ENCODE peak calls at places on chromosome 3, in seven cellular contexts. One of them, this sample, is unnamed.

GRCh38 chr3:70980646-70981031 is 602.9 kb downstream of the FOXP1 start:
- DNase-seq in RWPE1: no peak
- DNase-seq in mucosa of descending colon: no peak
- DNase-seq in fibroblast of mammary gland: no peak
- DNase-seq in HL-60: no peak
- DNase-seq in mesothelial cell of epicardium: no peak
- DNase-seq in type B pancreatic cell: no peak
- DNase-seq in this sample: no peak

GRCh38 chr3:128969993-128970740 is 23.7 kb downstream of the CFAP92 start:
- DNase-seq in RWPE1: peak
- DNase-seq in mucosa of descending colon: peak
- DNase-seq in fibroblast of mammary gland: peak
- DNase-seq in HL-60: peak
- DNase-seq in mesothelial cell of epicardium: peak
- DNase-seq in type B pancreatic cell: no peak
- DNase-seq in this sample: peak

GRCh38 chr3:7205535-7206331 is 344.8 kb downstream of the GRM7 start:
- DNase-seq in RWPE1: no peak
- DNase-seq in mucosa of descending colon: no peak
- DNase-seq in fibroblast of mammary gland: no peak
- DNase-seq in HL-60: no peak
- DNase-seq in mesothelial cell of epicardium: no peak
- DNase-seq in type B pancreatic cell: no peak
- DNase-seq in this sample: no peak

GRCh38 chr3:160686955-160687535 is 10.1 kb downstream of the ARL14 start:
- DNase-seq in RWPE1: no peak
- DNase-seq in mucosa of descending colon: no peak
- DNase-seq in fibroblast of mammary gland: peak
- DNase-seq in HL-60: no peak
- DNase-seq in mesothelial cell of epicardium: no peak
- DNase-seq in type B pancreatic cell: no peak
- DNase-seq in this sample: no peak

GRCh38 chr3:71104090-71104489 is 479.4 kb downstream of the FOXP1 start:
- DNase-seq in RWPE1: no peak
- DNase-seq in mucosa of descending colon: no peak
- DNase-seq in fibroblast of mammary gland: peak
- DNase-seq in HL-60: no peak
- DNase-seq in mesothelial cell of epicardium: no peak
- DNase-seq in type B pancreatic cell: no peak
- DNase-seq in this sample: no peak

GRCh38 chr3:146685050-146685814 is 80.1 kb upstream of the PLSCR5 start:
- DNase-seq in RWPE1: no peak
- DNase-seq in mucosa of descending colon: no peak
- DNase-seq in fibroblast of mammary gland: no peak
- DNase-seq in HL-60: peak
- DNase-seq in mesothelial cell of epicardium: no peak
- DNase-seq in type B pancreatic cell: no peak
- DNase-seq in this sample: no peak

GRCh38 chr3:134621824-134622223 is 29.0 kb downstream of the KY start:
- DNase-seq in RWPE1: no peak
- DNase-seq in mucosa of descending colon: no peak
- DNase-seq in fibroblast of mammary gland: peak
- DNase-seq in HL-60: no peak
- DNase-seq in mesothelial cell of epicardium: no peak
- DNase-seq in type B pancreatic cell: no peak
- DNase-seq in this sample: no peak

GRCh38 chr3:28743843-28744242 is 395.2 kb upstream of the AZI2 start:
- DNase-seq in RWPE1: no peak
- DNase-seq in mucosa of descending colon: peak
- DNase-seq in fibroblast of mammary gland: no peak
- DNase-seq in HL-60: no peak
- DNase-seq in mesothelial cell of epicardium: no peak
- DNase-seq in type B pancreatic cell: no peak
- DNase-seq in this sample: peak

GRCh38 chr3:116390318-116390717 is 55.0 kb downstream of the LSAMP start:
- DNase-seq in RWPE1: no peak
- DNase-seq in mucosa of descending colon: no peak
- DNase-seq in fibroblast of mammary gland: no peak
- DNase-seq in HL-60: no peak
- DNase-seq in mesothelial cell of epicardium: no peak
- DNase-seq in type B pancreatic cell: no peak
- DNase-seq in this sample: no peak

GRCh38 chr3:116393199-116393598 is 52.1 kb downstream of the LSAMP start:
- DNase-seq in RWPE1: no peak
- DNase-seq in mucosa of descending colon: no peak
- DNase-seq in fibroblast of mammary gland: no peak
- DNase-seq in HL-60: no peak
- DNase-seq in mesothelial cell of epicardium: no peak
- DNase-seq in type B pancreatic cell: no peak
- DNase-seq in this sample: no peak

GRCh38 chr3:116391296-116392201 is 53.7 kb downstream of the LSAMP start:
- DNase-seq in RWPE1: no peak
- DNase-seq in mucosa of descending colon: no peak
- DNase-seq in fibroblast of mammary gland: no peak
- DNase-seq in HL-60: no peak
- DNase-seq in mesothelial cell of epicardium: no peak
- DNase-seq in type B pancreatic cell: peak
- DNase-seq in this sample: no peak

GRCh38 chr3:116394365-116394764 is 50.9 kb downstream of the LSAMP start:
- DNase-seq in RWPE1: no peak
- DNase-seq in mucosa of descending colon: no peak
- DNase-seq in fibroblast of mammary gland: peak
- DNase-seq in HL-60: no peak
- DNase-seq in mesothelial cell of epicardium: no peak
- DNase-seq in type B pancreatic cell: no peak
- DNase-seq in this sample: no peak

GRCh38 chr3:116392291-116392690 is 53.0 kb downstream of the LSAMP start:
- DNase-seq in RWPE1: no peak
- DNase-seq in mucosa of descending colon: no peak
- DNase-seq in fibroblast of mammary gland: no peak
- DNase-seq in HL-60: no peak
- DNase-seq in mesothelial cell of epicardium: no peak
- DNase-seq in type B pancreatic cell: no peak
- DNase-seq in this sample: no peak
- TF ChIP-seq CTCF in RWPE1: no peak
- TF ChIP-seq CTCF in mucosa of descending colon: no peak
- TF ChIP-seq CTCF in fibroblast of mammary gland: no peak
- TF ChIP-seq CTCF in HL-60: no peak
- TF ChIP-seq CTCF in mesothelial cell of epicardium: no peak
- TF ChIP-seq CTCF in type B pancreatic cell: no peak
- TF ChIP-seq CTCF in this sample: no peak

GRCh38 chr3:119434703-119435102 is 28.7 kb downstream of the TMEM39A start:
- DNase-seq in RWPE1: no peak
- DNase-seq in mucosa of descending colon: no peak
- DNase-seq in fibroblast of mammary gland: no peak
- DNase-seq in HL-60: no peak
- DNase-seq in mesothelial cell of epicardium: no peak
- DNase-seq in type B pancreatic cell: no peak
- DNase-seq in this sample: no peak
- TF ChIP-seq CTCF in RWPE1: no peak
- TF ChIP-seq CTCF in mucosa of descending colon: no peak
- TF ChIP-seq CTCF in fibroblast of mammary gland: no peak
- TF ChIP-seq CTCF in HL-60: no peak
- TF ChIP-seq CTCF in mesothelial cell of epicardium: no peak
- TF ChIP-seq CTCF in type B pancreatic cell: no peak
- TF ChIP-seq CTCF in this sample: no peak

DNA sequence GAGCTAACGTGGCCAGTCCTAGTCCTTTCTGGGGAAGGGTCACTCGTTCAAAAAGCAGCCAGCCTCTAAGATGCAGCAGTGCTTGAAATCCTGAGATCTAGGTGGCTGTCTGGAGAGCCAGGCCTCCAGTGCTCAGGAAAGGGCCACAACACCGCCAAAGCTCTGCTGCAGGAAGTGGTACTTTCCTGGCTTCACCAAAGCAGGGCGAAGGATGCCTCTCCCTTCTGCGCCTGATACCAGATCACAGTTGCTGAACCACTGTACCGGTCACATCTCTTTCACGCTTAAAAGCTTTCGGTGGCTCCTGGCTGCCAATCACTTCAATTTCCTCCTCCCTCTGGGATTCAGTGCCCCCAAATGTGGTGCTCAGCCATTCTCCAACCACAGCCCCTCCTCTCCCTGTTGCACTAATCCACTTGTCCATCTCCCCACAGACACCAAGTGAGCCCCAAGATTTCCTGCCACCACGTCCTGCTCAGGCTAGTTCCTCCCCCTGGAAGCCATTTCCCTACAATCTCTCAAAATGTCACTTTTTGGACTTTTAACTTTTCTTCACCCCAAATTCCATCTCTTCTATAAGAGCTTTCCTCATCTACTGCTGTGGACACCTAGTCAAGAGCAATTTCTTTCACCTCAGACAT is 103.9 kb upstream of the LPP start:
- DNase-seq in RWPE1: no peak
- DNase-seq in mucosa of descending colon: no peak
- DNase-seq in fibroblast of mammary gland: no peak
- DNase-seq in HL-60: no peak
- DNase-seq in mesothelial cell of epicardium: no peak
- DNase-seq in type B pancreatic cell: no peak
- DNase-seq in this sample: no peak
- TF ChIP-seq CTCF in RWPE1: no peak
- TF ChIP-seq CTCF in mucosa of descending colon: no peak
- TF ChIP-seq CTCF in fibroblast of mammary gland: no peak
- TF ChIP-seq CTCF in HL-60: no peak
- TF ChIP-seq CTCF in mesothelial cell of epicardium: no peak
- TF ChIP-seq CTCF in type B pancreatic cell: no peak
- TF ChIP-seq CTCF in this sample: no peak

GRCh38 chr3:3635109-3635508 is 164.1 kb upstream of the LRRN1 start:
- DNase-seq in RWPE1: no peak
- DNase-seq in mucosa of descending colon: no peak
- DNase-seq in fibroblast of mammary gland: no peak
- DNase-seq in HL-60: no peak
- DNase-seq in mesothelial cell of epicardium: no peak
- DNase-seq in type B pancreatic cell: no peak
- DNase-seq in this sample: no peak
- TF ChIP-seq CTCF in RWPE1: no peak
- TF ChIP-seq CTCF in mucosa of descending colon: no peak
- TF ChIP-seq CTCF in fibroblast of mammary gland: no peak
- TF ChIP-seq CTCF in HL-60: no peak
- TF ChIP-seq CTCF in mesothelial cell of epicardium: no peak
- TF ChIP-seq CTCF in type B pancreatic cell: no peak
- TF ChIP-seq CTCF in this sample: no peak

GRCh38 chr3:183958775-183959174 is 58.9 kb downstream of the ABCC5 start:
- DNase-seq in RWPE1: no peak
- DNase-seq in mucosa of descending colon: peak
- DNase-seq in fibroblast of mammary gland: no peak
- DNase-seq in HL-60: no peak
- DNase-seq in mesothelial cell of epicardium: no peak
- DNase-seq in type B pancreatic cell: no peak
- DNase-seq in this sample: no peak
- TF ChIP-seq CTCF in RWPE1: no peak
- TF ChIP-seq CTCF in mucosa of descending colon: no peak
- TF ChIP-seq CTCF in fibroblast of mammary gland: no peak
- TF ChIP-seq CTCF in HL-60: no peak
- TF ChIP-seq CTCF in mesothelial cell of epicardium: no peak
- TF ChIP-seq CTCF in type B pancreatic cell: no peak
- TF ChIP-seq CTCF in this sample: no peak

GRCh38 chr3:16528111-16528510 is 14.6 kb upstream of the RFTN1 start:
- DNase-seq in RWPE1: no peak
- DNase-seq in mucosa of descending colon: no peak
- DNase-seq in fibroblast of mammary gland: no peak
- DNase-seq in HL-60: no peak
- DNase-seq in mesothelial cell of epicardium: no peak
- DNase-seq in type B pancreatic cell: no peak
- DNase-seq in this sample: no peak

GRCh38 chr3:16533928-16534913 is 20.7 kb upstream of the RFTN1 start:
- DNase-seq in RWPE1: no peak
- DNase-seq in mucosa of descending colon: no peak
- DNase-seq in fibroblast of mammary gland: no peak
- DNase-seq in HL-60: no peak
- DNase-seq in mesothelial cell of epicardium: no peak
- DNase-seq in type B pancreatic cell: no peak
- DNase-seq in this sample: no peak

GRCh38 chr3:16524196-16524595 is 10.7 kb upstream of the RFTN1 start:
- DNase-seq in RWPE1: no peak
- DNase-seq in mucosa of descending colon: no peak
- DNase-seq in fibroblast of mammary gland: no peak
- DNase-seq in HL-60: no peak
- DNase-seq in mesothelial cell of epicardium: no peak
- DNase-seq in type B pancreatic cell: no peak
- DNase-seq in this sample: no peak

GRCh38 chr3:16528581-16528993 is 15.1 kb upstream of the RFTN1 start:
- DNase-seq in RWPE1: no peak
- DNase-seq in mucosa of descending colon: no peak
- DNase-seq in fibroblast of mammary gland: peak
- DNase-seq in HL-60: no peak
- DNase-seq in mesothelial cell of epicardium: no peak
- DNase-seq in type B pancreatic cell: no peak
- DNase-seq in this sample: no peak

DNA sequence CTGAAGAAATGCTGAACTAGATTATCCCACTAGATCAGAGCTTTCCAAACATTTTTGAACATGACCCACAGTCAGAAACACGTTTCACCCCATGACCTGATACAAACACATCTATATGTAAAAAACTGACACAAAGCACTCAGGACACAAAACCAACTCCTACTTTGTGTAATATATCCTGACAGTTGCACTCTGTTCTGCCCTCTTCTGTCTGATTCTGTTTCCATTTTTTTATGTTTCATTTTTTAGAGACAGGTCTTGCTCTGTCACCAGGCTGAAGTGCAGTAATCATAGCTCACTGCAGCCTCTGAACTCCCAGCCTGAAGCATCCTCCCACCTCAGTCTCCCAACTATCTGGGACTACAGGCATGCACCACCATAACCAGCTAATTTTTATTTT is 15.8 kb upstream of the RFTN1 start:
- DNase-seq in RWPE1: no peak
- DNase-seq in mucosa of descending colon: no peak
- DNase-seq in fibroblast of mammary gland: no peak
- DNase-seq in HL-60: no peak
- DNase-seq in mesothelial cell of epicardium: no peak
- DNase-seq in type B pancreatic cell: no peak
- DNase-seq in this sample: no peak
- TF ChIP-seq CTCF in RWPE1: no peak
- TF ChIP-seq CTCF in mucosa of descending colon: no peak
- TF ChIP-seq CTCF in fibroblast of mammary gland: peak
- TF ChIP-seq CTCF in HL-60: no peak
- TF ChIP-seq CTCF in mesothelial cell of epicardium: no peak
- TF ChIP-seq CTCF in type B pancreatic cell: no peak
- TF ChIP-seq CTCF in this sample: no peak

This sample was measured in Calu3.